ENCODE peak calls at places on chromosomes 2 and 18, in eight cellular contexts. One of them, this sample, is unnamed.

GRCh38 chr2:151669585-151670081 is 64.6 kb downstream of the NEB start:
- DNase-seq in HFF-Myc: no peak
- DNase-seq in CD4-positive, alpha-beta T cell: no peak
- DNase-seq in CD8-positive, alpha-beta T cell: peak
- DNase-seq in GM20000: no peak
- DNase-seq in foreskin fibroblast: no peak
- DNase-seq in thyroid gland: no peak
- DNase-seq in nephron progenitor cell: no peak
- DNase-seq in this sample: peak

GRCh38 chr2:21782866-21783265 is 659.1 kb downstream of the TDRD15 start:
- DNase-seq in HFF-Myc: no peak
- DNase-seq in CD4-positive, alpha-beta T cell: no peak
- DNase-seq in CD8-positive, alpha-beta T cell: no peak
- DNase-seq in GM20000: no peak
- DNase-seq in foreskin fibroblast: no peak
- DNase-seq in thyroid gland: no peak
- DNase-seq in nephron progenitor cell: no peak
- DNase-seq in this sample: no peak

GRCh38 chr2:3639653-3640052 is 18.3 kb upstream of the ALLC start:
- DNase-seq in HFF-Myc: no peak
- DNase-seq in CD4-positive, alpha-beta T cell: no peak
- DNase-seq in CD8-positive, alpha-beta T cell: no peak
- DNase-seq in GM20000: no peak
- DNase-seq in foreskin fibroblast: no peak
- DNase-seq in thyroid gland: no peak
- DNase-seq in nephron progenitor cell: no peak
- DNase-seq in this sample: no peak

GRCh38 chr2:38960609-38961320 is 71.1 kb downstream of the ARHGEF33 start:
- DNase-seq in HFF-Myc: no peak
- DNase-seq in CD4-positive, alpha-beta T cell: no peak
- DNase-seq in CD8-positive, alpha-beta T cell: no peak
- DNase-seq in GM20000: no peak
- DNase-seq in foreskin fibroblast: no peak
- DNase-seq in thyroid gland: no peak
- DNase-seq in nephron progenitor cell: no peak
- DNase-seq in this sample: no peak

GRCh38 chr2:45024600-45025291 is 15.5 kb upstream of the SIX2 start:
- DNase-seq in HFF-Myc: peak
- DNase-seq in CD4-positive, alpha-beta T cell: no peak
- DNase-seq in CD8-positive, alpha-beta T cell: no peak
- DNase-seq in GM20000: no peak
- DNase-seq in foreskin fibroblast: peak
- DNase-seq in thyroid gland: peak
- DNase-seq in nephron progenitor cell: no peak
- DNase-seq in this sample: peak

GRCh38 chr2:12010779-12011178 is 264.3 kb downstream of the LPIN1 start:
- DNase-seq in HFF-Myc: no peak
- DNase-seq in CD4-positive, alpha-beta T cell: no peak
- DNase-seq in CD8-positive, alpha-beta T cell: no peak
- DNase-seq in GM20000: no peak
- DNase-seq in foreskin fibroblast: no peak
- DNase-seq in thyroid gland: no peak
- DNase-seq in nephron progenitor cell: no peak
- DNase-seq in this sample: no peak

GRCh38 chr2:157898591-157898996 is 22.5 kb upstream of the ACVR1 start:
- DNase-seq in HFF-Myc: peak
- DNase-seq in CD4-positive, alpha-beta T cell: peak
- DNase-seq in CD8-positive, alpha-beta T cell: peak
- DNase-seq in GM20000: peak
- DNase-seq in foreskin fibroblast: peak
- DNase-seq in thyroid gland: peak
- DNase-seq in nephron progenitor cell: no peak
- DNase-seq in this sample: peak

GRCh38 chr2:182715121-182715895 is 749 bp upstream of the DNAJC10 start:
- DNase-seq in HFF-Myc: no peak
- DNase-seq in CD4-positive, alpha-beta T cell: no peak
- DNase-seq in CD8-positive, alpha-beta T cell: no peak
- DNase-seq in GM20000: no peak
- DNase-seq in foreskin fibroblast: peak
- DNase-seq in thyroid gland: no peak
- DNase-seq in nephron progenitor cell: no peak
- DNase-seq in this sample: peak

GRCh38 chr2:195331124-195331523 is 325.9 kb upstream of the SLC39A10 start:
- DNase-seq in HFF-Myc: no peak
- DNase-seq in CD4-positive, alpha-beta T cell: no peak
- DNase-seq in CD8-positive, alpha-beta T cell: no peak
- DNase-seq in GM20000: no peak
- DNase-seq in foreskin fibroblast: no peak
- DNase-seq in thyroid gland: no peak
- DNase-seq in nephron progenitor cell: no peak
- DNase-seq in this sample: no peak

GRCh38 chr18:76658627-76659026 is 163.6 kb upstream of the ZNF516 start:
- DNase-seq in HFF-Myc: no peak
- DNase-seq in CD4-positive, alpha-beta T cell: no peak
- DNase-seq in CD8-positive, alpha-beta T cell: no peak
- DNase-seq in GM20000: peak
- DNase-seq in foreskin fibroblast: no peak
- DNase-seq in thyroid gland: no peak
- DNase-seq in nephron progenitor cell: peak
- DNase-seq in this sample: no peak

GRCh38 chr2:231297108-231297908 is 98.2 kb upstream of the B3GNT7 start:
- DNase-seq in HFF-Myc: no peak
- DNase-seq in CD4-positive, alpha-beta T cell: no peak
- DNase-seq in CD8-positive, alpha-beta T cell: no peak
- DNase-seq in GM20000: peak
- DNase-seq in foreskin fibroblast: peak
- DNase-seq in thyroid gland: peak
- DNase-seq in nephron progenitor cell: peak
- DNase-seq in this sample: no peak

GRCh38 chr2:24913896-24914295 is 6.1 kb downstream of the ADCY3 start:
- DNase-seq in HFF-Myc: no peak
- DNase-seq in CD4-positive, alpha-beta T cell: no peak
- DNase-seq in CD8-positive, alpha-beta T cell: no peak
- DNase-seq in GM20000: no peak
- DNase-seq in foreskin fibroblast: no peak
- DNase-seq in thyroid gland: no peak
- DNase-seq in nephron progenitor cell: no peak
- DNase-seq in this sample: no peak

GRCh38 chr2:98508690-98509054 is 64.0 kb downstream of the INPP4A start:
- DNase-seq in HFF-Myc: no peak
- DNase-seq in CD4-positive, alpha-beta T cell: peak
- DNase-seq in CD8-positive, alpha-beta T cell: peak
- DNase-seq in GM20000: no peak
- DNase-seq in foreskin fibroblast: no peak
- DNase-seq in thyroid gland: no peak
- DNase-seq in nephron progenitor cell: no peak
- DNase-seq in this sample: no peak

GRCh38 chr18:10523544-10523943 is 2.3 kb upstream of the NAPG start:
- DNase-seq in HFF-Myc: no peak
- DNase-seq in CD4-positive, alpha-beta T cell: no peak
- DNase-seq in CD8-positive, alpha-beta T cell: no peak
- DNase-seq in GM20000: no peak
- DNase-seq in foreskin fibroblast: no peak
- DNase-seq in thyroid gland: no peak
- DNase-seq in nephron progenitor cell: no peak
- DNase-seq in this sample: no peak

GRCh38 chr2:20421336-20421987 is 25.4 kb upstream of the RHOB start:
- DNase-seq in HFF-Myc: no peak
- DNase-seq in CD4-positive, alpha-beta T cell: no peak
- DNase-seq in CD8-positive, alpha-beta T cell: no peak
- DNase-seq in GM20000: no peak
- DNase-seq in foreskin fibroblast: no peak
- DNase-seq in thyroid gland: peak
- DNase-seq in nephron progenitor cell: no peak
- DNase-seq in this sample: no peak

GRCh38 chr2:120353931-120354330 is 8.0 kb downstream of the INHBB start:
- DNase-seq in HFF-Myc: no peak
- DNase-seq in CD4-positive, alpha-beta T cell: no peak
- DNase-seq in CD8-positive, alpha-beta T cell: no peak
- DNase-seq in GM20000: no peak
- DNase-seq in foreskin fibroblast: no peak
- DNase-seq in thyroid gland: no peak
- DNase-seq in nephron progenitor cell: no peak
- DNase-seq in this sample: no peak

GRCh38 chr2:99524056-99524455 is 34.2 kb upstream of the REV1 start:
- DNase-seq in HFF-Myc: no peak
- DNase-seq in CD4-positive, alpha-beta T cell: no peak
- DNase-seq in CD8-positive, alpha-beta T cell: no peak
- DNase-seq in GM20000: no peak
- DNase-seq in foreskin fibroblast: no peak
- DNase-seq in thyroid gland: no peak
- DNase-seq in nephron progenitor cell: no peak
- DNase-seq in this sample: no peak

GRCh38 chr2:99522155-99522554 is 32.3 kb upstream of the REV1 start:
- DNase-seq in HFF-Myc: no peak
- DNase-seq in CD4-positive, alpha-beta T cell: no peak
- DNase-seq in CD8-positive, alpha-beta T cell: no peak
- DNase-seq in GM20000: no peak
- DNase-seq in foreskin fibroblast: no peak
- DNase-seq in thyroid gland: no peak
- DNase-seq in nephron progenitor cell: no peak
- DNase-seq in this sample: no peak

DNA sequence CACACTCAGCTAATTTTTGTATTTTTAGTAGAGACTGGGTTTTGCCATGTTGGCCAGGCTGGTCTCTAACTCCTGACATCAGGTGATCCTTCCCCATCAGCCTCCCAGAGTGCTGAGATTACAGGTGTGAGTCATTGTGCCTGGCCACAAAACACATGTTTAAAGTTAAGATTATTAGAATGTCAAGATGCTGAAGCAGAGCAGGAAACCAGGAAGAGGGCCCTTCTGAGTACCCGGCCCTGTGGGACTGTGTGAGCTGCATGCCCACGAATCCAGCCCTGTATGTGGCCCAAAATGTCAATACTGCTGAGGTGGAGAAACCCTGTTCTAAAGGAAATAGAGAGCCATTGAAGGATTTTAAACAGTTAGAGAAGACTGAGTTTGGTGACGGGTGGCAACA is 31.0 kb upstream of the REV1 start:
- DNase-seq in HFF-Myc: peak
- DNase-seq in CD4-positive, alpha-beta T cell: no peak
- DNase-seq in CD8-positive, alpha-beta T cell: no peak
- DNase-seq in GM20000: no peak
- DNase-seq in foreskin fibroblast: no peak
- DNase-seq in thyroid gland: no peak
- DNase-seq in nephron progenitor cell: no peak
- DNase-seq in this sample: no peak
- TF ChIP-seq CTCF in HFF-Myc: no peak
- TF ChIP-seq CTCF in CD4-positive, alpha-beta T cell: no peak
- TF ChIP-seq CTCF in CD8-positive, alpha-beta T cell: no peak
- TF ChIP-seq CTCF in GM20000: no peak
- TF ChIP-seq CTCF in foreskin fibroblast: no peak
- TF ChIP-seq CTCF in thyroid gland: no peak
- TF ChIP-seq CTCF in nephron progenitor cell: no peak
- TF ChIP-seq CTCF in this sample: no peak

GRCh38 chr2:58767833-58768726 is 527.0 kb upstream of the FANCL start:
- DNase-seq in HFF-Myc: no peak
- DNase-seq in CD4-positive, alpha-beta T cell: no peak
- DNase-seq in CD8-positive, alpha-beta T cell: no peak
- DNase-seq in GM20000: no peak
- DNase-seq in foreskin fibroblast: no peak
- DNase-seq in thyroid gland: no peak
- DNase-seq in nephron progenitor cell: no peak
- DNase-seq in this sample: no peak

GRCh38 chr2:58764321-58765099 is 523.4 kb upstream of the FANCL start:
- DNase-seq in HFF-Myc: no peak
- DNase-seq in CD4-positive, alpha-beta T cell: no peak
- DNase-seq in CD8-positive, alpha-beta T cell: no peak
- DNase-seq in GM20000: no peak
- DNase-seq in foreskin fibroblast: no peak
- DNase-seq in thyroid gland: no peak
- DNase-seq in nephron progenitor cell: no peak
- DNase-seq in this sample: no peak

DNA sequence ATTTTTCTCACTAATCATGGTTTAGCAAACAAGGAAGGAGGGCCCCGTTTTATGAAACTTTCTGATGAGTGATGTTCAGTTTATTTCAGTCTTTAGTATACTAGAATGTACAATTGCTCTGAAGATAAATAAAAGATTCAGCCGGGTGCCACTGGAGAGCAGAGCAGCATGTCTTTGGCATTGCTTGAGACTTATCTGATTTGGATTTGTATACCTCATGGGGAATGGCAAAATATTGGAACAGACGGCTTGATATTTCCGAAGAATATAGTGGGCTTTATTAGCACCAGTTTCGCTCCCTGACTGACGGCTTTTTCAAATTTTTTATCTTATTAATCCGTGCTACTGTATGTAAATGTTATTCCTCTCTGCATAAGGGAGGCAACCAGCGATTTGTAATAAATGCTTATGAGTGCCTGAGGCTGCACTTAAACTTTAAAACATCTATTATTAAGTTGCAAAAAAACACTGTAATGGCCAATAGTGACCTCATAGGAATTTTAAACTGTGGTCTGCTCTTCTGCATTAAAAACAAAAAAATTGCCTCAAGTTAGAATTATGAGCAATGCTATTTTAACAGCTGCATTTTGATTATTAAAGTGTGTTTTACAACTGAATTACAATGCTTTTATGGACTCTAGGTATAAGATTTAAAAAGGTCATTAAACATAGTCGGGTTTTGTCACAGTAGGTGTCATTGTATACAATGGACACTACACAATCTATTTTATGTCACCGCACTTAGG is 528.5 kb upstream of the FANCL start:
- DNase-seq in HFF-Myc: no peak
- DNase-seq in CD4-positive, alpha-beta T cell: no peak
- DNase-seq in CD8-positive, alpha-beta T cell: no peak
- DNase-seq in GM20000: no peak
- DNase-seq in foreskin fibroblast: no peak
- DNase-seq in thyroid gland: no peak
- DNase-seq in nephron progenitor cell: no peak
- DNase-seq in this sample: no peak
- TF ChIP-seq CTCF in HFF-Myc: no peak
- TF ChIP-seq CTCF in CD4-positive, alpha-beta T cell: no peak
- TF ChIP-seq CTCF in CD8-positive, alpha-beta T cell: no peak
- TF ChIP-seq CTCF in GM20000: no peak
- TF ChIP-seq CTCF in foreskin fibroblast: no peak
- TF ChIP-seq CTCF in thyroid gland: no peak
- TF ChIP-seq CTCF in nephron progenitor cell: no peak
- TF ChIP-seq CTCF in this sample: no peak

GRCh38 chr2:26459991-26460612 is 17.8 kb downstream of the OTOF start:
- DNase-seq in HFF-Myc: no peak
- DNase-seq in CD4-positive, alpha-beta T cell: no peak
- DNase-seq in CD8-positive, alpha-beta T cell: no peak
- DNase-seq in GM20000: no peak
- DNase-seq in foreskin fibroblast: no peak
- DNase-seq in thyroid gland: no peak
- DNase-seq in nephron progenitor cell: no peak
- DNase-seq in this sample: no peak
- TF ChIP-seq CTCF in HFF-Myc: peak
- TF ChIP-seq CTCF in CD4-positive, alpha-beta T cell: no peak
- TF ChIP-seq CTCF in CD8-positive, alpha-beta T cell: no peak
- TF ChIP-seq CTCF in GM20000: no peak
- TF ChIP-seq CTCF in foreskin fibroblast: peak
- TF ChIP-seq CTCF in thyroid gland: no peak
- TF ChIP-seq CTCF in nephron progenitor cell: no peak
- TF ChIP-seq CTCF in this sample: no peak

DNA sequence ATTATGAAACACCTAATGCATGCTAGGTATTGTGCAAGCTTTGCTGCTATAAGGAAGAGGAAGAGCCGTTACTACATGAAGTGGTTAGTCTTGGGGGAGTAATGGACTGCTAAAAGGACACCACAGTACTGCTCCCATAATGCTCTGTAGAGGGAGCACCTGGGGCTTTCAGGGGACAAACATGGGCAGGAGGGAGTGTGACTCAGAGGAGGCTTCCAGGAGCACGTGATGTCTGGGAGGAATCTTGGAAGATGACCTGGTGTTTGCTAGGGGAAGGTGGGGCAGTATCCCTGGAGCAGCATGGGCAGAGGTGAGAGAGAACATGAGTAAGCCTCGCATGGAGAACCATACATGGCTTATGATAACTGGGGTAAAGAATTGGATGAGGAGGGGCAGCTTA is 18.8 kb downstream of the MAPK4 start:
- DNase-seq in HFF-Myc: no peak
- DNase-seq in CD4-positive, alpha-beta T cell: no peak
- DNase-seq in CD8-positive, alpha-beta T cell: no peak
- DNase-seq in GM20000: no peak
- DNase-seq in foreskin fibroblast: no peak
- DNase-seq in thyroid gland: no peak
- DNase-seq in nephron progenitor cell: no peak
- DNase-seq in this sample: no peak
- TF ChIP-seq CTCF in HFF-Myc: no peak
- TF ChIP-seq CTCF in CD4-positive, alpha-beta T cell: no peak
- TF ChIP-seq CTCF in CD8-positive, alpha-beta T cell: no peak
- TF ChIP-seq CTCF in GM20000: no peak
- TF ChIP-seq CTCF in foreskin fibroblast: no peak
- TF ChIP-seq CTCF in thyroid gland: no peak
- TF ChIP-seq CTCF in nephron progenitor cell: no peak
- TF ChIP-seq CTCF in this sample: no peak

This sample was measured in kidney epithelial cell.